ENCODE peak calls at places on chromosomes 16 and 17, in nine cellular contexts. H is posterior cingulate gyrus, A is frontal cortex, F is endothelial cell, Z is KBM-7, T is tibial artery, R is AG09309, J is LHCN-M2, G is foreskin keratinocyte. Y is an unnamed sample.

GRCh38 chr16:50185005-50185505 is 31.9 kb downstream of the TENT4B start:
- DNase-seq in H (no peak), A (no peak), F (no peak), Z (no peak), T (no peak), R (no peak), J (peak), G (no peak), Y (no peak)

GRCh38 chr16:79573071-79573470 is 27.5 kb downstream of the MAF start:
- DNase-seq in H (no peak), A (no peak), F (no peak), Z (no peak), T (no peak), R (no peak), J (no peak), G (no peak), Y (no peak)

GRCh38 chr16:73753931-73754330 is 542.7 kb upstream of the PSMD7 start:
- DNase-seq in H (no peak), A (no peak), F (no peak), Z (no peak), T (no peak), R (no peak), J (no peak), G (no peak), Y (no peak)

GRCh38 chr17:80861892-80862291 is 129.7 kb upstream of the CHMP6 start:
- DNase-seq in H (peak), A (no peak), F (peak), Z (no peak), T (no peak), R (no peak), J (no peak), G (peak), Y (no peak)

GRCh38 chr16:88901718-88902337 is 35.4 kb upstream of the PABPN1L start:
- DNase-seq in H (no peak), A (no peak), F (no peak), Z (no peak), T (no peak), R (no peak), J (no peak), G (no peak), Y (no peak)

GRCh38 chr17:80889231-80889896 is 102.3 kb upstream of the CHMP6 start:
- DNase-seq in H (no peak), A (no peak), F (no peak), Z (no peak), T (no peak), R (no peak), J (no peak), G (no peak), Y (no peak)

GRCh38 chr17:2398188-2398587 is 2.7 kb downstream of the MNT start:
- DNase-seq in H (no peak), A (no peak), F (no peak), Z (no peak), T (no peak), R (no peak), J (no peak), G (no peak), Y (no peak)

GRCh38 chr17:75876190-75876937 is 2.0 kb downstream of the TRIM47 start:
- DNase-seq in H (no peak), A (no peak), F (peak), Z (no peak), T (no peak), R (no peak), J (no peak), G (peak), Y (no peak)

GRCh38 chr17:42288985-42289862 is 926 bp downstream of the STAT5A start:
- DNase-seq in H (no peak), A (no peak), F (no peak), Z (peak), T (no peak), R (no peak), J (no peak), G (no peak), Y (peak)

GRCh38 chr16:21156767-21157467 is 1.6 kb upstream of the LDAF1 start:
- DNase-seq in H (peak), A (peak), F (peak), Z (peak), T (no peak), R (peak), J (peak), G (peak), Y (peak)

GRCh38 chr16:67389911-67390815 is 3.1 kb downstream of the TPPP3 start:
- DNase-seq in H (peak), A (peak), F (no peak), Z (peak), T (peak), R (no peak), J (no peak), G (no peak), Y (no peak)

GRCh38 chr17:39576187-39576586 is 31.5 kb downstream of the NEUROD2 start:
- DNase-seq in H (peak), A (no peak), F (peak), Z (no peak), T (no peak), R (no peak), J (peak), G (no peak), Y (no peak)

GRCh38 chr16:77300232-77300631 is 101.0 kb downstream of the SYCE1L start:
- DNase-seq in H (no peak), A (no peak), F (no peak), Z (no peak), T (no peak), R (no peak), J (no peak), G (no peak), Y (no peak)

GRCh38 chr16:67419931-67420330 is 3.7 kb upstream of the ZDHHC1 start:
- DNase-seq in H (no peak), A (no peak), F (no peak), Z (no peak), T (no peak), R (no peak), J (peak), G (no peak), Y (no peak)

GRCh38 chr16:57278494-57278893 is 6.0 kb downstream of the PLLP start:
- DNase-seq in H (peak), A (no peak), F (no peak), Z (no peak), T (no peak), R (no peak), J (no peak), G (no peak), Y (no peak)

GRCh38 chr17:61251939-61252865 is 147.4 kb upstream of the TBX2 start:
- DNase-seq in H (peak), A (peak), F (no peak), Z (peak), T (peak), R (peak), J (peak), G (no peak), Y (no peak)

GRCh38 chr17:6638046-6638908 is 2.2 kb downstream of the KIAA0753 start:
- DNase-seq in H (no peak), A (no peak), F (no peak), Z (no peak), T (no peak), R (no peak), J (no peak), G (no peak), Y (no peak)

GRCh38 chr16:19463468-19464315 is 46.0 kb downstream of the TMC5 start:
- DNase-seq in H (no peak), A (no peak), F (no peak), Z (no peak), T (no peak), R (no peak), J (no peak), G (peak), Y (no peak)

GRCh38 chr16:68309798-68310197 is 948 bp downstream of the SLC7A6OS start:
- DNase-seq in H (no peak), A (no peak), F (no peak), Z (no peak), T (no peak), R (no peak), J (no peak), G (no peak), Y (no peak)

GRCh38 chr16:16092925-16093624 is 130.2 kb downstream of the ABCC6 start:
- DNase-seq in H (no peak), A (no peak), F (no peak), Z (no peak), T (no peak), R (no peak), J (no peak), G (no peak), Y (no peak)

GRCh38 chr17:2967515-2967914 is 95.9 kb downstream of the OR1D5 start:
- DNase-seq in H (no peak), A (no peak), F (no peak), Z (no peak), T (no peak), R (no peak), J (no peak), G (no peak), Y (no peak)

GRCh38 chr17:45307290-45308015 is 9.4 kb downstream of the MAP3K14 start:
- DNase-seq in H (no peak), A (peak), F (no peak), Z (peak), T (peak), R (no peak), J (peak), G (peak), Y (no peak)

GRCh38 chr16:81715358-81716196 is 63.5 kb upstream of the PLCG2 start:
- DNase-seq in H (no peak), A (no peak), F (no peak), Z (no peak), T (no peak), R (no peak), J (no peak), G (no peak), Y (no peak)

GRCh38 chr16:85912271-85912974 is 13.5 kb downstream of the IRF8 start:
- DNase-seq in H (no peak), A (no peak), F (no peak), Z (no peak), T (peak), R (no peak), J (no peak), G (no peak), Y (no peak)